ENCODE peak calls at places on chromosomes 6 and 20, in four cellular contexts. R, E, N and I are unnamed samples.

GRCh38 chr6:137076277-137077068 is 31.7 kb upstream of the IL20RA start:
- DNase-seq in R (peak), E (peak), N (no peak), I (peak)

GRCh38 chr6:148379481-148379880 is 36.8 kb downstream of the SASH1 start:
- DNase-seq in R (no peak), E (no peak), N (no peak), I (no peak)

GRCh38 chr6:41624621-41625365 is 13.5 kb upstream of the MDFI start:
- DNase-seq in R (no peak), E (no peak), N (no peak), I (no peak)

GRCh38 chr6:159790947-159791598 is 806 bp downstream of the MRPL18 start:
- DNase-seq in R (no peak), E (no peak), N (no peak), I (no peak)

GRCh38 chr6:157708933-157709332 is 114.1 kb upstream of the SNX9 start:
- DNase-seq in R (no peak), E (no peak), N (no peak), I (no peak)

GRCh38 chr6:87932361-87932760 is 115.3 kb upstream of the SPACA1 start:
- DNase-seq in R (peak), E (peak), N (no peak), I (no peak)

GRCh38 chr6:26195376-26195923 is 108.2 kb downstream of the HFE start:
- DNase-seq in R (peak), E (peak), N (peak), I (peak)

GRCh38 chr6:2718334-2719052 is 32.2 kb downstream of the MYLK4 start:
- DNase-seq in R (no peak), E (no peak), N (no peak), I (peak)

GRCh38 chr20:56091635-56092180 is 86.4 kb upstream of the CBLN4 start:
- DNase-seq in R (no peak), E (no peak), N (no peak), I (no peak)

GRCh38 chr6:35782424-35782823 is 1.6 kb downstream of the CLPSL1 start:
- DNase-seq in R (no peak), E (no peak), N (no peak), I (no peak)

GRCh38 chr20:22429175-22430153 is 154.9 kb downstream of the FOXA2 start:
- DNase-seq in R (no peak), E (peak), N (no peak), I (no peak)

GRCh38 chr6:1388927-1389790 is at the start of gene FOXF2:
- DNase-seq in R (no peak), E (no peak), N (no peak), I (no peak)

GRCh38 chr6:106975699-106976032 is 1.1 kb upstream of the CD24 start:
- DNase-seq in R (no peak), E (no peak), N (no peak), I (no peak)

GRCh38 chr6:22892452-22892851 is 323.1 kb downstream of the HDGFL1 start:
- DNase-seq in R (no peak), E (no peak), N (no peak), I (peak)

GRCh38 chr6:96899019-96899418 is 1.3 kb upstream of the NDUFAF4 start:
- DNase-seq in R (no peak), E (peak), N (no peak), I (peak)

GRCh38 chr20:667351-668034 is 8.1 kb downstream of the SCRT2 start:
- DNase-seq in R (peak), E (peak), N (no peak), I (peak)

GRCh38 chr6:142878407-142878806 is 66.6 kb downstream of the HIVEP2 start:
- DNase-seq in R (no peak), E (no peak), N (no peak), I (no peak)

GRCh38 chr20:63829943-63830820 is 882 bp downstream of the ZBTB46 start:
- DNase-seq in R (no peak), E (no peak), N (no peak), I (peak)

GRCh38 chr20:50221501-50222323 is 31.1 kb downstream of the CEBPB start:
- DNase-seq in R (no peak), E (no peak), N (no peak), I (peak)

GRCh38 chr6:35178932-35179832 is 34.6 kb upstream of the SCUBE3 start:
- DNase-seq in R (peak), E (no peak), N (peak), I (no peak)

GRCh38 chr6:78910611-78911134 is 43.3 kb downstream of the IRAK1BP1 start:
- DNase-seq in R (peak), E (no peak), N (no peak), I (no peak)

GRCh38 chr6:118893095-118893881 is 664 bp upstream of the ASF1A start:
- DNase-seq in R (peak), E (peak), N (no peak), I (peak)

GRCh38 chr6:51349866-51350265 is 531.2 kb downstream of the TFAP2B start:
- DNase-seq in R (no peak), E (peak), N (no peak), I (no peak)

GRCh38 chr6:11231564-11232176 is 798 bp downstream of the NEDD9 start:
- DNase-seq in R (no peak), E (no peak), N (no peak), I (no peak)

GRCh38 chr6:31239854-31240253 is 32.0 kb downstream of the HLA-C start:
- DNase-seq in R (no peak), E (no peak), N (no peak), I (no peak)

GRCh38 chr20:19211661-19212523 is 550 bp upstream of the SLC24A3 start:
- DNase-seq in R (no peak), E (no peak), N (no peak), I (no peak)

GRCh38 chr20:19210426-19211155 is 1.9 kb upstream of the SLC24A3 start:
- DNase-seq in R (no peak), E (no peak), N (no peak), I (no peak)

GRCh38 chr20:19212524-19213502 is at the start of gene SLC24A3:
- DNase-seq in R (no peak), E (peak), N (no peak), I (no peak)

GRCh38 chr20:19213946-19214490 is 1.6 kb downstream of the SLC24A3 start:
- DNase-seq in R (no peak), E (no peak), N (no peak), I (no peak)

GRCh38 chr20:19211252-19211651 is 1.2 kb upstream of the SLC24A3 start:
- DNase-seq in R (no peak), E (no peak), N (no peak), I (no peak)
- H3K27ac ChIP-seq in R (no peak), E (no peak), N (no peak), I (no peak)

DNA sequence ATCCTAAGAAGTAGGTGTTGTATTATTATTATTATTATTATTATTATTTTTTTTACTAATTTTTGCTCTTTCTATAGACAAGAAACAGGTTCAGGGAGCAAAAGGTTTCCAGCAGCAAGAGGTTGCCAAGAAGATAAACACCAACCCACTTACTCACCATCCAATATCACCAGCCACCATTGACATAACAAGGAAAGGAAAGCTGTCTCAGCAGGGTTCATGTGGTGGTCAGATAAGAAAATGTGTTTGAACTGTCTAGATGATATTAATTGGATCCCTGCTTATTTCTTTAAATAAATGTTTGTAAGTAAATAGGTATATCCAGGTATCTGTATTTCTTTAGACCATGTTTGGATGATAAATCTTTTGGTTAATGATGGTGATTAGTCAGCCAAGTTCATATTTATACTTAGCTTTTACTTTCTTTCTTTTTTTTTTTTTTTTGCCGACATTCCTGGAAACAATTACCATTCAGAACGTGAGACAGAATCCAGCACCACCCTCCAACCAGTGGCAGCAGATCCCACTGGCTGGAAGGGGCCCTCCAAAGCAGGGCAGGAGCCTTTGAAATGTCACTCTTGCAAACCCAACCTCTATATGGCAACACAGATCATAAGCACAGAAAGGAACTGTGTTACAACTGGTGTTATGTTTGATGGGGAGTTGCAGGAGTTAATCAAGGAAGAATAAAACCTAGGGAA is 139.2 kb upstream of the ECI2 start:
- DNase-seq in R (peak), E (no peak), N (no peak), I (peak)
- TF ChIP-seq MXI1 in R (no peak), E (no peak), N (no peak), I (no peak)

DNA sequence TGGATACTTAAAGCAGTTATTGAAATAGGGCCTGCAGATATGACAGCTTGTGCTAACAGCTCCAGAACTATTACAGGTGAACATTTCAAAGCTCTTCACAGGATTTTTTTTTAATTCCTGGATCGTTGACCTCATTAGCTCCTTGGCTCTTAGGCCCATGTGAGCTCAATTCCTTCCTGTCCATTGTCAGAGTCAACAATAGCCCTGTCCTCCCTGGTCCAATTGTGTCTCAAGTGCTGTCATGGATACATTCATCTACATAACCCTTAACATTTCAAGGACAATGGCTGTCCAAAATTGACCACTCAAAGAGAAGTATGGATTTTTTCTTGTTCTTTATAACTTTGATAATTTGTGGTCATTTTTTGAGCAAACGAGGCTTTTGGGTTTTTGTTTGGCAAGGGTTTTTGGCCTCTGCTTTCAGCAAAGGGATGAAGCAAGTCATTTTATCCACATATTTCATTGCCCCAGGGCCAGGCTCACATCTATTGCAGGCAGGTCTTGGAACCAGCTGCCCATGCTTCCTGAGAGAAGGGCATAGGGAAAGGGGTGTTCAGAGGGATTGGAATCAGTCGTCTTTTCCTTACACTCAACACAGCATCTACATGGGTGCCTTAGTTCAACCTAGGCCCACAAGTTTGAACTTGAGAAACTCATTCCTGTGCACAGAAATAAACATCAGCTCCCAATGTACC is 282.1 kb downstream of the TPBG start:
- DNase-seq in R (no peak), E (no peak), N (no peak), I (no peak)
- H3K27ac ChIP-seq in R (no peak), E (no peak), N (no peak), I (no peak)

GRCh38 chr20:45888681-45889080 is 1.3 kb upstream of the SPATA25 start:
- DNase-seq in R (no peak), E (no peak), N (no peak), I (no peak)

GRCh38 chr20:45890997-45891983 is at the start of the genes CTSA and NEURL2:
- DNase-seq in R (peak), E (peak), N (peak), I (peak)

GRCh38 chr20:45890077-45890996 is 671 bp downstream of the NEURL2 start:
- DNase-seq in R (no peak), E (peak), N (no peak), I (peak)

GRCh38 chr20:45886590-45887345 is 654 bp downstream of the SPATA25 start:
- DNase-seq in R (no peak), E (no peak), N (no peak), I (no peak)

DNA sequence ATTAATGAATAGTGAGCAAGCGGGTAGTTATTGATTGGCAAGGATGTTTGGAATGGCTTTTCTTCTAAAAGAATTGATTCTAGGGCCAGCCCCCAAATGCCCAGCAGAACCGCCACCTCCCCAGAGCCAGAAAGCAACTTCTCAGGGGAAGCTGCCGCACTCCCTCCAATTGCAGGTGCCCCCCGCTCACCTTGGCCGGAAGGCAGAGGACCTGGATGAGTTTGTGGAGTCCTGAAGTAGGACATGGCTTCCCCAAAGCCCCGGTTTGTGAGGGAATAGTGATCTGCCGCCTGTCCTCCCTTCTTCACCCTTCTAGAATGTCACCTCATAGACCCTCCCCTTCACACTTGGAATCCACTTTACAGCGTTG is at the start of gene SPATA25:
- DNase-seq in R (no peak), E (no peak), N (no peak), I (no peak)
- TF ChIP-seq MXI1 in R (no peak), E (no peak), N (no peak), I (no peak)

GRCh38 chr6:14716499-14717146 is 529.2 kb upstream of the JARID2 start:
- DNase-seq in R (no peak), E (no peak), N (no peak), I (no peak)
- H3K27ac ChIP-seq in R (no peak), E (no peak), N (no peak), I (no peak)

DNA sequence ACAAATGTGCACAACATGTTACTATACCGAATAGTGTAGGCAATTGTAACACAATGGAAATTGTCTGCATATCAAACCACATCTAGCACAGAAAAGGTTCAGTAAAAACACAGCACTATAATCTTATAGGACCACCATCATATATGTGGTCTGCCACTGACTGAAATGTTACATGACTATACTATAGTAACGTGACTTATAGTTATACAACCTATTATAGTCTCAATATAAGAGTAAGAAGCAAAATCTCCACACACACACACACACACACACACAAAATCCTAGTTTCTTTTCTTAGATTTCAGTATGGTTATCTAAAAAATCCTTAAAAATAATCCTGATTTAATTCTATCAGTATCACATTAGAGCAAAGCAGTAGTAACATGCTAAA is 164.6 kb downstream of the RALGAPA2 start:
- DNase-seq in R (no peak), E (no peak), N (no peak), I (no peak)
- TF ChIP-seq MXI1 in R (no peak), E (no peak), N (no peak), I (no peak)

GRCh38 chr20:47432251-47433210 is 69.2 kb upstream of the NCOA3 start:
- DNase-seq in R (peak), E (peak), N (no peak), I (peak)
- H3K27ac ChIP-seq in R (peak), E (peak), N (no peak), I (no peak)

GRCh38 chr20:57175397-57176010 is 90.9 kb downstream of the BMP7 start:
- DNase-seq in R (no peak), E (no peak), N (no peak), I (no peak)

GRCh38 chr20:57176842-57177241 is 89.6 kb downstream of the BMP7 start:
- DNase-seq in R (no peak), E (no peak), N (no peak), I (no peak)

GRCh38 chr20:57173041-57173440 is 93.4 kb downstream of the BMP7 start:
- DNase-seq in R (no peak), E (no peak), N (no peak), I (no peak)

GRCh38 chr20:57174737-57175136 is 91.7 kb downstream of the BMP7 start:
- DNase-seq in R (no peak), E (no peak), N (no peak), I (no peak)

GRCh38 chr20:57173986-57174385 is 92.5 kb downstream of the BMP7 start:
- DNase-seq in R (no peak), E (no peak), N (no peak), I (no peak)
- TF ChIP-seq MXI1 in R (no peak), E (no peak), N (no peak), I (no peak)